ENCODE peak calls at places on chromosomes 6 and 20, in six cellular contexts. C is H4, O is amniotic stem cell, K is NCI-H460, A is astrocyte of the spinal cord, U is AG08396. D is an unnamed sample.
A peak's percentile ranks its signal among the peaks of the same experiment; 100 is the strongest.

GRCh38 chr6:41757268-41757667 is 10.1 kb upstream of the PGC start:
- DNase-seq in A (no peak), U (no peak), C (no peak), O (no peak), K (no peak), D (peak; percentile 27)

GRCh38 chr6:11480541-11480940 is 57.0 kb upstream of the TMEM170B start:
- DNase-seq in A (no peak), O (no peak), U (no peak), K (no peak), C (no peak), D (no peak)

GRCh38 chr6:134437376-134437775 is 119.5 kb upstream of the SGK1 start:
- DNase-seq in O (no peak), K (no peak), U (no peak), A (peak; percentile 58), C (no peak), D (no peak)

GRCh38 chr6:110140650-110141049 is 38.8 kb downstream of the WASF1 start:
- DNase-seq in K (peak; percentile 55), C (peak; percentile 3), U (peak; percentile 17), O (no peak), A (peak; percentile 60), D (no peak)

GRCh38 chr6:36323062-36323461 is 13.6 kb downstream of the BNIP5 start:
- DNase-seq in K (no peak), U (no peak), A (no peak), C (no peak), O (no peak), D (no peak)

GRCh38 chr20:9490171-9490570 is 24.2 kb upstream of the LAMP5 start:
- DNase-seq in A (no peak), K (no peak), U (no peak), C (no peak), O (no peak), D (no peak)

GRCh38 chr6:82988904-82989303 is 76.7 kb downstream of the UBE3D start:
- DNase-seq in C (no peak), O (no peak), U (no peak), K (no peak), A (peak; percentile 14), D (no peak)

GRCh38 chr6:142827356-142827755 is 117.6 kb downstream of the HIVEP2 start:
- DNase-seq in K (no peak), A (no peak), U (no peak), C (no peak), O (no peak), D (no peak)

GRCh38 chr20:57177636-57178280 is 88.7 kb downstream of the BMP7 start:
- DNase-seq in A (no peak), K (no peak), C (no peak), O (no peak), U (no peak), D (no peak)

GRCh38 chr20:17436664-17437063 is 94.5 kb downstream of the BFSP1 start:
- DNase-seq in A (no peak), K (no peak), O (no peak), U (no peak), C (no peak), D (no peak)

GRCh38 chr6:166830185-166830890 is 126.0 kb downstream of the RNASET2 start:
- DNase-seq in C (no peak), K (no peak), O (no peak), U (no peak), A (no peak), D (no peak)

GRCh38 chr6:149701699-149702098 is 16.2 kb downstream of the LATS1 start:
- DNase-seq in K (no peak), O (peak; percentile 8), A (no peak), U (peak; percentile 10), C (no peak), D (no peak)

GRCh38 chr20:25686081-25687077 is 10.3 kb downstream of the ZNF337 start:
- DNase-seq in A (no peak), K (no peak), O (no peak), U (no peak), C (no peak), D (no peak)

GRCh38 chr20:10511507-10512231 is 76.6 kb downstream of the SLX4IP start:
- DNase-seq in A (peak; percentile 100), U (peak; percentile 86), C (peak; percentile 98), O (peak; percentile 80), K (peak; percentile 90), D (peak; percentile 91)

GRCh38 chr6:21587182-21587924 is 6.2 kb upstream of the SOX4 start:
- DNase-seq in O (no peak), U (peak; percentile 49), C (peak; percentile 51), A (peak; percentile 65), K (peak; percentile 26), D (peak; percentile 77)